ENCODE peak calls at places on chromosomes 1 and 21, in five cellular contexts. Q is H1, V is HepG2, N is HEK293T, Z is HCT116. I is an unnamed sample.

GRCh38 chr1:41333146-41333784 is 28.0 kb upstream of the FOXO6 start:
- DNase-seq in Q (no peak), Z (no peak), V (peak), N (no peak), I (no peak)

GRCh38 chr1:36712151-36712550 is 229.4 kb upstream of the CSF3R start:
- DNase-seq in Q (no peak), V (no peak), N (no peak), Z (no peak), I (no peak)

GRCh38 chr1:23122023-23122738 is 46.5 kb downstream of the LUZP1 start:
- DNase-seq in Z (no peak), Q (no peak), V (no peak), N (peak), I (no peak)

GRCh38 chr1:229156819-229157218 is 114.1 kb upstream of the RAB4A start:
- DNase-seq in V (peak), N (peak), Q (no peak), Z (peak), I (peak)

GRCh38 chr21:30340714-30341573 is 3.5 kb upstream of the KRTAP27-1 start:
- DNase-seq in V (peak), N (peak), Q (no peak), Z (peak), I (peak)

GRCh38 chr1:205199090-205199930 is 12.2 kb downstream of the DSTYK start:
- DNase-seq in Q (no peak), V (no peak), Z (no peak), N (no peak), I (no peak)

GRCh38 chr1:156898971-156899657 is 5.6 kb downstream of the PEAR1 start:
- DNase-seq in Z (no peak), N (no peak), Q (no peak), V (no peak), I (no peak)

GRCh38 chr1:168195199-168196135 is 16.7 kb downstream of the TIPRL start:
- DNase-seq in Z (no peak), Q (no peak), V (no peak), N (no peak), I (no peak)

GRCh38 chr21:39137248-39138186 is 45.7 kb downstream of the PSMG1 start:
- DNase-seq in N (no peak), V (peak), Z (no peak), Q (no peak), I (peak)

GRCh38 chr1:211648336-211648735 is 27.1 kb downstream of the NEK2 start:
- DNase-seq in Z (no peak), Q (no peak), V (peak), N (no peak), I (no peak)
- TF ChIP-seq SP1 in Z (no peak), Q (no peak), V (no peak), N (no peak), I (no peak)

DNA sequence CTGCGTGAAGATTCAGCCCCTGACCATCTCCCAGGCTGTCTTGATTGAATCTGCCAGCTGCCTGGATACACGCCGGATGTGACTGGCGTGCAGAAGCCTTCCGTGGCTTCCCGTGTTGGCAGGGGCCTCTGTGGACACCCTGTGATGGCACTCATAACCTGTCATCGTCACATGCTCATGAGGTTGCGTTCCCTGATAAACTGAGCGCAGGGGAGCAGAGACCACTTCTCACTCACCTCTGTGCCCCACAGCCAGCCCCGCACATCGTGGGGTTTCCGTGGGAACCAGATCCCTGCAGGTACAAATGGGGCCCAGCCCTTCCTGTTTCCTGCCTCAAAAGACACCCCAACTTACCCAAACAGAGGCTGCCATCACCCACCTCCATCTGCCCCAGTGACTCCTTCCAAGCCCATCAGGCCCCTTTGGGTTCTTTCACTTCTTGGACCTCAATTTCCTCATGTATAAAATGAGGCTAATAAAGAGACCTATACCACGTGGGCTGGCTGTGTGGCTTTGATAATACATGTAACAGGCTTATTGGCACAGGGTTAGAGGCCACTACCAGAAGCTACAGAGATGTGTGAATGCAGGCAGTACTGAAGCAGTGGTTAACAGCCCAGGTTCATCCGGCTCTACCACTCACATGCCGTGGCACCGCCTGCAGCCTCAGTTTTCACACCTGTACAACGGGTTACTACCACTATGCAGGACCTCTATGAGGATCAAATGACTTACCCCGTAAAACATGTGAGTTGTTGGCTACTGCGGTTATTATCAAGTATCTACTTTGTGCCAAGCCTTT is 23.6 kb downstream of the HTR6 start:
- DNase-seq in Q (no peak), N (no peak), Z (no peak), V (no peak), I (no peak)
- TF ChIP-seq SP1 in Q (no peak), N (no peak), Z (no peak), V (no peak), I (no peak)

DNA sequence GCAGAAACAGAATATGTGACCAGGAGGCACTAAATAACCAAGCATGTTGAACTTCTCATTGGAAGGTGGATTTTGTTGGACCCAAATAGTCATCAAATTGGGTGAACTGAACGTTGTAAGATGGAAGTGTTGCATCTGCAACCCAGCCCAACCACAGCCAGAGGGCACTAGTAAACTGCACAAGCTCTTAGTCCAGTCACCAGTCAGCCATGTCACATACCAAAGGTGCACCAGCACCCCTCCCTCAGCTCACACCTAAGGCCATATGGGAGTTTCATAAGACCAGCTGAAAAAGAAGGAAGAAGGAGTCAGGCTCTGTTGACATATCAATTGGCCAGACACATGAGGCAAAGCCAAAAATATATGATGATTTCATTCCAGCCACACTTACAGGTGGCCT is 481.7 kb upstream of the NR5A2 start:
- DNase-seq in N (peak), Z (peak), V (no peak), Q (no peak), I (peak)
- TF ChIP-seq SP1 in N (no peak), Z (no peak), V (no peak), Q (no peak), I (no peak)

DNA sequence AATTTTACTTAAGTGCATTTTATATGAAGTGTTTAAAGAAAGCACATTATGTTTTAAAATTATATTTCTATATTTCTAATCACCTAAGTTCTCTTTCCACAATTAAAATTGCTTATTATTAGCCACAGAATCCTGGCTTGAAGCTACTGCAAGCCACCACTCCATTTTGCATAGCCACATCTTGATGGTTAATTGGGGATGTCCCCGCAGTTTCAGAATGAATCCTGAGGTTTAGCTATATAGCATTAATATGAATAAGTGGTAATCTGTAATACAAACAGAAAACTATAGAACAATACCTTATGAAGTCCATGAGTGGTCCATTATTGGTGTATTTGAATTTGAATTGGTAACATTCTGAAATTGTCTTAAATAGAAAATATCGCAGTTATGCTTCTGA is 11.6 kb upstream of the GOLPH3L start:
- DNase-seq in Z (no peak), V (no peak), Q (no peak), N (no peak), I (no peak)
- TF ChIP-seq SP1 in Z (no peak), V (no peak), Q (no peak), N (no peak), I (no peak)

GRCh38 chr21:29298348-29299045 is at the start of gene BACH1:
- DNase-seq in V (peak), Z (peak), Q (peak), N (peak), I (peak)

GRCh38 chr21:29297483-29298347 is 1.0 kb upstream of the BACH1 start:
- DNase-seq in Q (no peak), V (no peak), N (no peak), Z (no peak), I (no peak)

GRCh38 chr21:29299906-29300546 is 1.3 kb downstream of the BACH1 start:
- DNase-seq in V (peak), Z (peak), Q (no peak), N (peak), I (no peak)

GRCh38 chr21:29300547-29301138 is 1.9 kb downstream of the BACH1 start:
- DNase-seq in Q (no peak), Z (no peak), V (no peak), N (no peak), I (no peak)

GRCh38 chr21:29299046-29299905 is 554 bp downstream of the BACH1 start:
- DNase-seq in Q (no peak), N (peak), V (peak), Z (no peak), I (peak)
- TF ChIP-seq SP1 in Q (no peak), N (no peak), V (no peak), Z (no peak), I (no peak)

GRCh38 chr1:100305954-100306353 is 39.9 kb downstream of the RTCA start:
- DNase-seq in Q (no peak), N (no peak), V (no peak), Z (no peak), I (no peak)
- TF ChIP-seq SP1 in Q (no peak), N (no peak), V (no peak), Z (no peak), I (no peak)

I was measured in WTC11.